ENCODE peak calls at places on chromosome X, in four cellular contexts. X is H1, V is HepG2, F is K562. H is an unnamed sample.

GRCh38 chrX:138710311-138710791 is 1.2 kb downstream of the FGF13 start:
- DNase-seq in V (no peak), X (no peak), F (no peak), H (no peak)

GRCh38 chrX:135395064-135395463 is 26.7 kb upstream of the SMIM10L2A start:
- DNase-seq in F (no peak), X (no peak), V (no peak), H (no peak)

GRCh38 chrX:48474581-48474980 is 1.4 kb upstream of the FTSJ1 start:
- DNase-seq in V (no peak), X (no peak), F (no peak), H (no peak)

GRCh38 chrX:20515841-20516461 is 249.2 kb upstream of the RPS6KA3 start:
- DNase-seq in F (no peak), X (no peak), V (peak), H (peak)

GRCh38 chrX:133674726-133675470 is 259.6 kb upstream of the GPC4 start:
- DNase-seq in X (no peak), F (no peak), V (peak), H (no peak)

GRCh38 chrX:153488231-153488914 is 6.4 kb upstream of the BGN start:
- DNase-seq in V (peak), X (no peak), F (peak), H (no peak)

GRCh38 chrX:101744085-101744484 is 84.4 kb upstream of the ARMCX2 start:
- DNase-seq in X (no peak), F (no peak), V (no peak), H (no peak)

GRCh38 chrX:74536142-74537010 is 78.0 kb downstream of the RLIM start:
- DNase-seq in V (no peak), X (no peak), F (peak), H (no peak)

GRCh38 chrX:2854918-2855317 is 26.2 kb downstream of the GYG2 start:
- DNase-seq in V (no peak), X (no peak), F (no peak), H (no peak)

GRCh38 chrX:104488811-104489210 is 77.2 kb upstream of the IL1RAPL2 start:
- DNase-seq in X (no peak), V (no peak), F (no peak), H (no peak)
- TF ChIP-seq BRCA1 in X (no peak), V (no peak), F (no peak), H (no peak)

DNA sequence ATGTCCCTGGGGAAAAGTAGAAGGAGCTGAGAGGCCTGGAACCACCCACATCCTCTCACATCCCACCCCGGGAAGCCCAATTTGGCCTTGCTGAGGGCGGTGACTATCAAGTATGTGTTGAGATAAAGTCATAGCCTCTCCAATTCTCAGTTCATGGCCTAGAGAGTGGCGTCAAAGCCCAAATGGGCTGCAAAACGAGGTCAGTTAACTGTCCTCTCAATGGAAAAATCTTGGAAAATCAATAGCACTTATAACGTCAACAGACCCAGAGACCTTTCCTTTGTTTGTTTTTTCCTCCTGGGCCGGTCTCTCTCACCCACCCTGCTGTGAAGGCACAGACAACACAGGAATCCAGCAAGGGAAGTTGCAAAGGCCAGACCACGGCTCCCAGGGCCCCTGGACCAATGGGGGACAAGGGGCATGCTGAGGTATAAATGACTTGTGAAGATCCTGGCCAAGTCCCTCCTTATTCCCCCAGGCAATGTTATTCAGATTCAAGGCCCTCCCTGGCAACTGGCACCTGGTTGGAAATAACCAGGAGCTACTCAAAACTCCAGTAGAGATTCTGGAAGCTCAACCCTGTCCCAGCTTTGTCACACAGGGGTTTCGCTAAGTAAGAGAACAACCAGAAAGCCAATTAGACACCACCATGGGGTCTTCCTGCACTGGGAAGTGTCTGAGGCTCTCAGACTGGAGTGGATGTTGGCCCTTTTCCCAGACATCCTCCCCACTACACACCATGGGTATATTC is 38.6 kb downstream of the TSC22D3 start:
- DNase-seq in X (no peak), V (peak), F (no peak), H (no peak)
- TF ChIP-seq BRCA1 in X (no peak), V (no peak), F (no peak), H (no peak)

DNA sequence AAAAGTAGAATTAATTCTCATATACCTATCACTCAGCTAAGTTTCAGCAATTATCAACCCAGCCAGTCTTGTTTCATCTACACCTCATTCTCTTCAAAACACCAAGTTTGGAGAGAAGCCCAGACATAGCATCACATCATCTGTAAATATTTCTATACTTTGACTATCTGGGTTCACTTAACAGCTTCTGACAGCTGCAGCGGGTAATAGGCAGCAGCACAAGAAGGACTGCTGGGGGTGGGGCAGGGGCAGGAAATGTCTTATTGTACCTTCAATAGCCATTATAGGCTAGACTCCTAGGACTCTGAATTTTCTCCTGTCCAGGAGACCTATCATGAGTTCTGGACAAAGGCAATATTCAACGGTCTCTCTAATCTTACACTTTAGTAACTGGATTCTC is 54.1 kb downstream of the PHF8 start:
- DNase-seq in F (no peak), X (no peak), V (no peak), H (no peak)
- TF ChIP-seq BRCA1 in F (no peak), X (no peak), V (no peak), H (no peak)

DNA sequence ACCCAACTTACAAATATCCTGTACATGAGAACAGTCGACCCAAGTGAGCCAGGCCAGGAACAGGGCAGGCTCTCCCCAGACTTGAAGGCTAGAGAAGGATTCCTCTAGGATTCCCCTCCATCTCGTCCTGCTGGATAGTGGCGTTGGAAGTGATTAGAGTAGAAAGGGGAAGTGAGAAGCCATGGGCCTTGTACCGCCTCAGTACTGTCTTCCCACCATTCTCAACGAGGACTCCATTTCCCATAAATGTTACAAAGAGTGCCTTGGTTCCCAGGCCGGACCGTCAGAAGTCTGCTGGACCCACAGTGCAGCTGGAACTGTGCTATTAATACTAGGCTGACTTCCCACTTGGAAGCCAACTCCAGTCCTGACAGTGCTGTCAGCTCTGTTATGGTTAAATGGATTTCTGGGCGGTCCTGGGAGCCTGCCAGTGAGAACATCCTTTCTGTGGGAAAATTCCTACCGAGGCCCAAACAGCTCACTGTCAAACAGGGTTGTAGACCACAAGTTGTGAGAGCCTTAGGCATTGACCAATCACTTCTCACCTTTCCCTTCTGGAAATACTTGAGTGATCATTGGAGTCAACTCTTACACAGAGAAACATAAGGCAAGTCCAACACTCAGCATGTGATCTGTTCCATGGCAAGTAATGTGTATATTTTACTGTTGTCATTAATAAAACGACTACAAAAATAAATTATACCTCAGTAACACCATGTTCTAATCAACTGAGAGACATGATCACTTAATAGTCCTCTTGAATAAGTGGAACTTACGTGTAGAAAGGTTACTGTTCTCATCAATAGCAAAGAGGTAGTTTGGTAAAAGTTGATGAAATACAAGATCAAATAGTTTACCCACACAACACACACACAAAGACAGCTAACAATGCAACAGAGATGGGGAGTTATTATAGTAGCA is 58.4 kb downstream of the AMELX start:
- DNase-seq in V (no peak), F (no peak), X (no peak), H (no peak)
- TF ChIP-seq BRCA1 in V (no peak), F (no peak), X (no peak), H (no peak)

GRCh38 chrX:124338733-124339514 is 6.5 kb downstream of the TEX13D start:
- DNase-seq in V (no peak), X (no peak), F (no peak), H (no peak)
- TF ChIP-seq BRCA1 in V (no peak), X (no peak), F (no peak), H (no peak)

GRCh38 chrX:118823263-118824172 is at the start of gene ZCCHC12:
- DNase-seq in V (peak), F (peak), X (peak), H (no peak)

DNA sequence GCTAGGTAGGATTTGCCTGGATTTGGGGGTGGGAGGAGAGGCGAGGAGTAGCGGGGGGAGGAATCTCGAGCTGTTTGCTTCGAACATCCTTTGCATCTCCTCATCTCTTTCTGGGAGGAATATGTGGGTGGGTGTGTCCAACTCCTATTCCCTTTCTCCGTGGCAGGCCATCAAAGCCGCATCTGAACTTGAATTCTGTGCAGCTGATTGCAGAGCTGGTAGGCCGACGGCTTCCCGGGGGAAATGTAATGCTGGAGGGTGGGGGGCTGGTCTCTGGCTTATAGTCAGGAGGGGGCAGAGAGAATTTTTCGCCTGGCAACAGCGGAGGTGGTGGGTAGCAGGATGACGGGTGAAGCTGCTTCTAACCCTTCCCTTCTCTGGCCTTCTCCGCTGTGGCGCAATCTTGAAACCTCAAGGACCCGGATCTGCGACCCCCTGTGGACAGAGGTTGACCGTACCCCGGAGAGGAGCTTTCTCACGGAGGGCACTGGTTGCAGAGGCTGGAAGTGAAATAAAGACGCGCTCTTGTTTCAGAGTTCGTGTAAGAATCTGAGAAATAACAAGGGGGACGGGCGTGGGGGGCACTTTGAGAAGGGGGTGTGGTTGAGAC is 654 bp downstream of the ZCCHC12 start:
- DNase-seq in F (peak), X (no peak), V (no peak), H (no peak)
- TF ChIP-seq BRCA1 in F (no peak), X (no peak), V (no peak), H (no peak)

DNA sequence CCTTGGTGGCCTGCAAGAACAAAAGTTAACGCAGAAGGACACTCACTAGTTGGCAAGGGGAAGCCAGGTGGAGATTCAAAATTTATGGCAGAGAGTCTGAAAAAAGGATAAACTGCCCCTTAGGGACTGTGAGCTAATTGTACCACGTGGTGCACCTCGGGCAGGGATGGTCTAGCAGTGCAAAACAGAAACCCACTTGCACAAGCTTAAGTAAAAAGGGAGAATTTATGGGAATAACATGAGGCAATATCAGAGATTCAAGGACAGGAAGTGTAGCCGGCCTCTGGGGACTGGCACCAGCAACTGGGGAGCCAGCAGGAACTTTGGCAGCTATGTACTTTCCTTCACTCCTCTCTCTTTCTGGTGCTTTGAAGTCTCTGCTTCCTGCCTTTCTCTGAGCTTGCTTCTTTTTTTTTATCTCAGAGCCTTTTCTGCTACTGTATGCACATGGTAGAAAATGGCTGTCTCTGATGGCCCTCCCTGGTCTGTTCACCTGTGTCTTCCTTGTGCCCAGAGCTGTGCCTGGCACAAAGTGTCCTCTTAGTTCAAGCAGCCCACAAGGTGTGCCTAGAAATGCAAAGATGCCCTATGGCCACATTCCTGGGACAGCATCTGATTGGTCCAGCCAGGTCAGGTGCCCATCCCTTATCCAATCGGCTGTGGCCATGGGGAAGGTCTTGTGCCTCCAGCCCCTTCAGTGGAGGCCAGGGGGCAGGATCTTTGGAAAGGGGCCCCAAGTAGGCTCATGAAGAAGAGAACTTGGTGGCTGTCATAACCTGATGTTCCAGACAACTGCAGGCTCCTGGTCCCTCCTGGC is 114.8 kb upstream of the ATP6AP2 start:
- DNase-seq in V (no peak), X (no peak), F (peak), H (no peak)
- TF ChIP-seq BRCA1 in V (no peak), X (no peak), F (no peak), H (no peak)